ENCODE peak calls at places on chromosomes 13 and 19, in five cellular contexts. W is H1, K is K562, G is HepG2, R is GM12878. X is an unnamed sample.

GRCh38 chr13:113596321-113597200 is 12.0 kb downstream of the TFDP1 start:
- DNase-seq in R (no peak), W (no peak), G (no peak), K (no peak), X (peak; percentile 7)

GRCh38 chr13:20492641-20493040 is 33.0 kb downstream of the CRYL1 start:
- DNase-seq in K (peak; percentile 19), R (no peak), W (no peak), G (peak; percentile 46), X (peak; percentile 62)

GRCh38 chr19:48513289-48514122 is 1.9 kb upstream of the LMTK3 start:
- DNase-seq in K (peak; percentile 67), G (peak; percentile 58), R (no peak), W (no peak), X (peak; percentile 83)

GRCh38 chr19:15672580-15673175 is at the start of gene CYP4F12:
- DNase-seq in R (no peak), W (no peak), G (peak; percentile 76), K (peak; percentile 40), X (no peak)

GRCh38 chr13:111494641-111495040 is 174.2 kb downstream of the TEX29 start:
- DNase-seq in R (no peak), G (no peak), W (no peak), K (no peak), X (no peak)

GRCh38 chr19:30423481-30423880 is 51.3 kb downstream of the ZNF536 start:
- DNase-seq in K (no peak), W (no peak), G (no peak), R (no peak), X (no peak)

GRCh38 chr13:98746968-98747367 is 5.5 kb downstream of the SLC15A1 start:
- DNase-seq in K (no peak), W (no peak), R (no peak), G (peak; percentile 60), X (no peak)

GRCh38 chr13:58300974-58301681 is 669.6 kb downstream of the PCDH17 start:
- DNase-seq in G (no peak), W (no peak), R (no peak), K (no peak), X (no peak)

GRCh38 chr13:94917814-94918213 is 205.5 kb upstream of the SOX21 start:
- DNase-seq in R (no peak), W (peak; percentile 9), K (no peak), G (no peak), X (peak; percentile 23)

GRCh38 chr19:38478273-38478971 is 44.9 kb downstream of the RYR1 start:
- DNase-seq in R (no peak), G (peak; percentile 36), W (no peak), K (peak; percentile 47), X (peak; percentile 39)

GRCh38 chr19:14517840-14518505 is at the start of gene DNAJB1:
- DNase-seq in W (no peak), K (peak; percentile 89), G (peak; percentile 38), R (no peak), X (peak; percentile 58)

GRCh38 chr19:1068111-1069001 is 1.4 kb downstream of the ARHGAP45 start:
- DNase-seq in K (no peak), W (no peak), R (no peak), G (no peak), X (no peak)

GRCh38 chr13:28204043-28204442 is 65.7 kb downstream of the PAN3 start:
- DNase-seq in R (no peak), W (no peak), K (no peak), G (peak; percentile 32), X (no peak)

GRCh38 chr13:113002206-113002821 is 33.3 kb downstream of the MCF2L start:
- DNase-seq in W (peak; percentile 21), R (no peak), G (peak; percentile 61), K (peak; percentile 35), X (peak; percentile 79)

GRCh38 chr13:36154567-36155231 is 23.5 kb upstream of the DCLK1 start:
- DNase-seq in G (no peak), R (no peak), W (no peak), K (no peak), X (peak; percentile 62)

GRCh38 chr13:45199716-45200115 is 1.1 kb downstream of the KCTD4 start:
- DNase-seq in K (no peak), W (no peak), R (no peak), G (no peak), X (no peak)

GRCh38 chr19:47176627-47177090 is 46.0 kb downstream of the SAE1 start:
- DNase-seq in W (no peak), G (no peak), K (no peak), R (no peak), X (no peak)

GRCh38 chr19:47186337-47187022 is 44.5 kb downstream of the BBC3 start:
- DNase-seq in R (peak; percentile 89), K (no peak), W (no peak), G (no peak), X (no peak)

GRCh38 chr13:62418872-62419271 is 1003.2 kb upstream of the PCDH20 start:
- DNase-seq in R (no peak), K (no peak), W (no peak), G (no peak), X (no peak)

GRCh38 chr19:1169921-1170885 is 3.9 kb downstream of the SBNO2 start:
- DNase-seq in R (no peak), W (no peak), K (no peak), G (no peak), X (peak; percentile 14)

GRCh38 chr19:30253581-30253996 is 118.6 kb upstream of the ZNF536 start:
- DNase-seq in R (no peak), G (no peak), K (no peak), W (no peak), X (no peak)

GRCh38 chr19:3507371-3508120 is 1.4 kb downstream of the FZR1 start:
- DNase-seq in W (no peak), R (no peak), G (peak; percentile 74), K (peak; percentile 54), X (peak; percentile 42)
- TF ChIP-seq ATF2 in W (no peak), R (no peak), G (peak; percentile 85), K (no peak), X (no peak)

GRCh38 chr13:42875448-42876269 is 94.3 kb downstream of the FAM216B start:
- DNase-seq in G (no peak), R (no peak), K (no peak), W (peak; percentile 43), X (peak; percentile 58)
- TF ChIP-seq ATF2 in G (no peak), R (no peak), K (no peak), W (no peak), X (no peak)

GRCh38 chr19:19059837-19060611 is 3.8 kb upstream of the SLC25A42 start:
- DNase-seq in G (no peak), K (peak; percentile 86), R (no peak), W (no peak), X (no peak)
- TF ChIP-seq ATF2 in G (no peak), K (no peak), R (no peak), W (no peak), X (no peak)

GRCh38 chr19:12494260-12494860 is 9.7 kb upstream of the ZNF709 start:
- DNase-seq in R (no peak), K (no peak), W (no peak), G (no peak), X (no peak)
- TF ChIP-seq ATF2 in R (no peak), K (no peak), W (no peak), G (no peak), X (no peak)

DNA sequence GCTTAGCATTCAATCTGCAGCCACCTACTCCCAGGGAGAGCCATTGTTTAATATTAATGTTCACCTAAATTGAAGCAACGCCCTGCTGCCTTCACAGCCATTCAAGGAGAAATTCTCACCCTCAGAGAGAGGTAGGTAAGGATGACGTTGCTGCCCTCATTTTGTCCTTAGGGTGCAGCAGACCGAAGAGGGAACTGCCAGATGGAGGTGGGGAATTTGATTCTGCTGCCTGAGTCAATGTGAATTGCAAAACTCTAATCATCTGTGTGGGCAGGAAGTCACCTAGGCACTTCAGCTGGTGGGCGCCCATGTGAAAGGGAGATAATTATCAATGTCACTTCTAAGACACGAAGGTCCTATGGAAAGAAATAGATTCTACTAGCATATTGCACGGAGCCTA is 503.4 kb downstream of the TBC1D4 start:
- DNase-seq in W (no peak), R (no peak), K (no peak), G (no peak), X (no peak)
- TF ChIP-seq ATF2 in W (no peak), R (no peak), K (no peak), G (no peak), X (no peak)

GRCh38 chr19:44740351-44740824 is 8.1 kb upstream of the BCL3 start:
- DNase-seq in R (no peak), G (peak; percentile 83), K (peak; percentile 49), W (no peak), X (no peak)

GRCh38 chr19:44745386-44745831 is 3.1 kb upstream of the BCL3 start:
- DNase-seq in K (peak; percentile 46), W (no peak), R (no peak), G (no peak), X (peak; percentile 41)

GRCh38 chr19:44741258-44741731 is 7.2 kb upstream of the BCL3 start:
- DNase-seq in G (no peak), R (no peak), W (no peak), K (no peak), X (no peak)

GRCh38 chr19:44738603-44739585 is 9.6 kb upstream of the BCL3 start:
- DNase-seq in R (no peak), G (peak; percentile 62), W (no peak), K (no peak), X (no peak)

GRCh38 chr19:44741841-44742352 is 6.6 kb upstream of the BCL3 start:
- DNase-seq in G (peak; percentile 78), K (peak; percentile 56), W (no peak), R (no peak), X (no peak)
- TF ChIP-seq ATF2 in G (no peak), K (no peak), W (no peak), R (no peak), X (no peak)